ENCODE peak calls at places on chromosomes 5 and 9, in seven cellular contexts. A is fibroblast of the aortic adventitia, G is mucosa of descending colon, R is AG10803, J is body of pancreas, D is upper lobe of right lung, X is fibroblast of lung. H is an unnamed sample.

GRCh38 chr5:83570916-83571315 is 99.4 kb downstream of the VCAN start:
- DNase-seq in R (no peak), G (no peak), D (no peak), A (no peak), J (no peak), X (peak), H (peak)

GRCh38 chr5:44885903-44886302 is 77.2 kb downstream of the MRPS30 start:
- DNase-seq in A (no peak), J (no peak), X (peak), G (no peak), R (no peak), D (no peak), H (peak)

GRCh38 chr5:167699434-167699833 is 592.0 kb upstream of the WWC1 start:
- DNase-seq in A (peak), J (no peak), D (no peak), G (no peak), X (peak), R (peak), H (peak)

GRCh38 chr9:76603448-76603895 is 144.5 kb downstream of the GCNT1 start:
- DNase-seq in R (peak), G (no peak), X (peak), A (peak), D (no peak), J (no peak), H (peak)

GRCh38 chr9:127121628-127122175 is 733 bp downstream of the ANGPTL2 start:
- DNase-seq in J (no peak), G (no peak), D (no peak), X (peak), R (peak), A (peak), H (no peak)

GRCh38 chr9:130285271-130285670 is 19.7 kb downstream of the HMCN2 start:
- DNase-seq in X (no peak), G (no peak), D (peak), A (no peak), J (no peak), R (no peak), H (no peak)

GRCh38 chr5:178182158-178182876 is 4.9 kb downstream of the GMCL2 start:
- DNase-seq in J (no peak), D (no peak), R (no peak), X (no peak), A (no peak), G (no peak), H (no peak)

GRCh38 chr9:130732131-130732530 is 38.6 kb downstream of the EXOSC2 start:
- DNase-seq in R (no peak), G (no peak), X (peak), J (no peak), A (no peak), D (no peak), H (no peak)

GRCh38 chr9:96514108-96514824 is 64.3 kb downstream of the HABP4 start:
- DNase-seq in J (no peak), R (peak), D (no peak), A (peak), X (peak), G (no peak), H (peak)

GRCh38 chr9:81546498-81546897 is 142.8 kb downstream of the TLE1 start:
- DNase-seq in A (no peak), R (no peak), J (no peak), X (no peak), G (no peak), D (no peak), H (no peak)

GRCh38 chr9:116520218-116520617 is 166.9 kb upstream of the TRIM32 start:
- DNase-seq in R (no peak), D (no peak), J (no peak), A (no peak), X (no peak), G (no peak), H (no peak)

GRCh38 chr9:116515541-116515940 is 171.6 kb upstream of the TRIM32 start:
- DNase-seq in R (no peak), A (no peak), J (no peak), D (no peak), X (no peak), G (no peak), H (no peak)

DNA sequence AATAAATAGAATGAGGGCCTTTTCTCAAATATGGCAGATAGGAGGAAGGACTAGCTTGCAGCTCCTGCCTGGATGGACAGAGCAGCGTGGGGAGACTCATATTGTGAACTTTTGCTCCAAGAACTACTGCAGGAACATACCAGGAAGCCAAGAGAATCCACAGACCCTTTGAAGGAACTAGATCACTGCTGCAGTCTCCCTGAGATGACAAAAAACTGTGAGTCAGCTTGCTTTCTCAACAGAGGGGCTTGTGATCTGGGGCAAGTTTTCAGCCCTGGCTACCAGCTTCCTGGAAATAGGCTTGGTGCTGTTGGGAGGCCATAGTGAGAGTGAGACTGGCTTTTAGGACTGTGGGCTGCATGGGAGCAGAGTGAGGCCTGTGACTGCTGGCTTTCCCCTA is 170.6 kb upstream of the TRIM32 start:
- DNase-seq in R (no peak), X (no peak), A (no peak), G (no peak), J (no peak), D (no peak), H (peak)
- TF ChIP-seq CTCF in R (no peak), X (no peak), A (no peak), G (no peak), J (no peak), D (no peak), H (no peak)

DNA sequence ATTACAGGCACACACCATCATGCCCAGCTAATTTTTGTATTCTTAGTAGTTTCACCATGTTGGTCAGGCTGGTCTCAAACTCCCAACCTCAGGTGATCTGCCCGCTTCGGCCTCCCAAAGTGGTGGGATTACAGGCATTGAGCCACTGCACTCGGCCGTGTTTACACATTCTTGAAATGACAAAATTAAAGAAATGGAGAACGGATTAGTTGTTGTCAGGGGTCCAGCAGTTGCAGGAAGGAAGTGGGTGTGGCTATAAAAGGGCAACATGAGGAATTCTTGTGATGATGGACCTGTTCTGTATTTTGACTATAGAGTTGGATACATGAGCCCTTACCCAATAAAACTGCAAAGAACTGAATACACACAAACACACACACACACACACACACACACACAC is 17.3 kb downstream of the PPP6C start:
- DNase-seq in G (no peak), J (no peak), R (peak), D (no peak), A (peak), X (peak), H (peak)
- H3K4me3 ChIP-seq in G (no peak), J (no peak), R (no peak), D (no peak), A (no peak), X (no peak), H (no peak)

GRCh38 chr5:142046191-142046590 is 33.4 kb upstream of the GNPDA1 start:
- DNase-seq in R (no peak), D (no peak), A (no peak), X (no peak), J (no peak), G (no peak), H (no peak)

GRCh38 chr5:142053434-142054253 is 40.8 kb upstream of the GNPDA1 start:
- DNase-seq in J (peak), X (peak), D (no peak), G (no peak), A (peak), R (peak), H (peak)

DNA sequence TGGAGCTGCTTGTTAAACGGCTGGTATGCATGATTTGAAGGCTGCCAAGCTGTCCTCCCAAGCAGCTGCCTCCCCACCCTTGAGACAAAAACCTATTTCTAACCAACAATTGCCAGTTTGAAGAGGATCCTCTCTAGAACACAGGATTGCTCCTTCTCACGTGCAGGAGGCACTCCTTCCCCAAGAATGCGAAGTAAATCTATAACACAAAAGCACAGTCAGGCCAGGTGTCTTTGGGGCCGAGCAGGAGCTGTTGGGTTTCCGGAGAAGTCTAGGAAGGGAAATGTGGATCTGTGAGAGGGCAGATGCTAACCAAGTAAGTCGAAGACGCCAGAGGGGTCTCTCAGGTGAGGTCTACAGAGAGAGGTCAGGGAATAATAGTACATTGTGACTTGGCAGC is 35.4 kb upstream of the GNPDA1 start:
- DNase-seq in A (no peak), X (no peak), R (no peak), J (no peak), D (no peak), G (no peak), H (no peak)
- TF ChIP-seq CTCF in A (no peak), X (no peak), R (no peak), J (no peak), D (no peak), G (no peak), H (no peak)

GRCh38 chr5:176592573-176592972 is 17.4 kb downstream of the GPRIN1 start:
- DNase-seq in G (no peak), X (no peak), A (no peak), D (no peak), R (no peak), J (no peak), H (no peak)
- H3K4me3 ChIP-seq in G (no peak), X (no peak), A (no peak), D (no peak), R (no peak), J (no peak), H (no peak)

H was measured in fibroblast of mammary gland.